ENCODE peak calls at places on chromosomes 3 and 15, in eight cellular contexts. U is cardiac septum, Z is Right ventricle myocardium superior, A is A549, D is erythroblast, R is testis, Q is T follicular helper cell, H is AG10803. T is an unnamed sample.
A peak's percentile ranks its signal among the peaks of the same experiment; 100 is the strongest.

GRCh38 chr3:102748646-102749045 is 313.8 kb downstream of the ZPLD1 start:
- DNase-seq in H (no peak), U (no peak), R (no peak), D (no peak), A (no peak), Z (no peak), Q (no peak), T (no peak)

GRCh38 chr3:191502583-191502982 is 41.6 kb downstream of the PYDC2 start:
- DNase-seq in R (no peak), A (no peak), H (no peak), Z (no peak), D (no peak), U (no peak), Q (no peak), T (no peak)

GRCh38 chr15:33467816-33468163 is 157.0 kb downstream of the RYR3 start:
- DNase-seq in H (no peak), A (no peak), Q (no peak), D (no peak), R (no peak), Z (no peak), U (no peak), T (no peak)

GRCh38 chr3:8777978-8778267 is 8.5 kb upstream of the OXTR start:
- DNase-seq in D (no peak), U (no peak), Q (no peak), A (no peak), H (no peak), R (no peak), Z (no peak), T (no peak)

GRCh38 chr3:44478606-44479094 is 1.2 kb upstream of the ZNF445 start:
- DNase-seq in H (no peak), Z (no peak), D (no peak), R (no peak), U (no peak), Q (no peak), A (no peak), T (no peak)

GRCh38 chr3:140440446-140440845 is 237.4 kb upstream of the TRIM42 start:
- DNase-seq in H (no peak), A (no peak), R (no peak), D (no peak), Z (no peak), U (no peak), Q (no peak), T (no peak)

GRCh38 chr3:125326957-125327356 is 48.2 kb downstream of the ZNF148 start:
- DNase-seq in H (no peak), U (no peak), A (no peak), Z (no peak), Q (no peak), D (no peak), R (no peak), T (no peak)

GRCh38 chr15:50066202-50066601 is 52.8 kb downstream of the ATP8B4 start:
- DNase-seq in R (no peak), D (no peak), H (peak; percentile 51), U (no peak), A (peak; percentile 18), Z (no peak), Q (no peak), T (no peak)

GRCh38 chr15:79535536-79535935 is 103.4 kb downstream of the MINAR1 start:
- DNase-seq in Z (no peak), D (no peak), U (no peak), H (peak; percentile 41), R (no peak), Q (no peak), A (no peak), T (peak; percentile 53)